ENCODE peak calls at places on chromosome 11, in eight cellular contexts. M is myocyte; T is posterior vena cava; Z is substantia nigra; J is MCF 10A; I is T1000; A is CD8-positive, alpha-beta T cell; E is EL. H is an unnamed sample.

GRCh38 chr11:62805991-62806441 is 776 bp upstream of the NXF1 start:
- DNase-seq in Z (no peak), I (no peak), T (no peak), J (no peak), A (peak), M (peak), E (peak), H (no peak)

GRCh38 chr11:65931773-65932557 is 12.7 kb downstream of the DRAP1 start:
- DNase-seq in Z (no peak), A (no peak), I (no peak), M (no peak), T (no peak), J (no peak), E (no peak), H (no peak)

GRCh38 chr11:68806931-68807844 is 34.5 kb downstream of the CPT1A start:
- DNase-seq in J (peak), Z (no peak), M (peak), I (no peak), E (peak), T (no peak), A (no peak), H (no peak)

GRCh38 chr11:96969251-96969650 is 579.4 kb downstream of the JRKL start:
- DNase-seq in T (no peak), E (peak), A (no peak), I (no peak), M (peak), J (no peak), Z (no peak), H (no peak)

GRCh38 chr11:46370253-46370652 is 11.2 kb upstream of the MDK start:
- DNase-seq in I (no peak), E (no peak), M (no peak), A (no peak), Z (no peak), J (no peak), T (no peak), H (no peak)

GRCh38 chr11:128508785-128509518 is 78.4 kb downstream of the ETS1 start:
- DNase-seq in I (no peak), T (no peak), J (peak), M (no peak), E (peak), Z (no peak), A (peak), H (no peak)

GRCh38 chr11:3905080-3905953 is 49.9 kb downstream of the STIM1 start:
- DNase-seq in A (peak), J (peak), Z (no peak), I (peak), E (peak), M (no peak), T (no peak), H (peak)

GRCh38 chr11:6604081-6604626 is 580 bp downstream of the ILK start:
- DNase-seq in I (peak), E (peak), Z (peak), A (peak), J (peak), T (no peak), M (peak), H (peak)

GRCh38 chr11:124896821-124897391 is 759 bp downstream of the ROBO4 start:
- DNase-seq in E (no peak), T (no peak), J (peak), I (no peak), M (peak), A (no peak), Z (no peak), H (no peak)

GRCh38 chr11:36155770-36156485 is 133.3 kb downstream of the COMMD9 start:
- DNase-seq in J (peak), M (no peak), T (no peak), A (no peak), I (no peak), E (peak), Z (peak), H (no peak)

GRCh38 chr11:71201936-71202597 is 50.3 kb downstream of the SHANK2 start:
- DNase-seq in J (no peak), T (peak), I (no peak), Z (no peak), E (no peak), M (no peak), A (no peak), H (no peak)

GRCh38 chr11:122720482-122720881 is 65.0 kb downstream of the UBASH3B start:
- DNase-seq in Z (no peak), E (peak), J (peak), A (no peak), M (no peak), T (no peak), I (no peak), H (no peak)

H was measured in A549.